ENCODE peak calls at places on chromosomes 7 and 10, in five cellular contexts. One of them, this sample, is unnamed.

GRCh38 chr10:78875331-78875877 is 193.4 kb upstream of the ZMIZ1 start:
- DNase-seq in H1: peak; percentile 42
- DNase-seq in AG09319: no peak
- DNase-seq in adrenal gland: no peak
- DNase-seq in fibroblast of lung: no peak
- DNase-seq in this sample: no peak

GRCh38 chr7:68730194-68730593 is 868.1 kb upstream of the AUTS2 start:
- DNase-seq in H1: no peak
- DNase-seq in AG09319: no peak
- DNase-seq in adrenal gland: no peak
- DNase-seq in fibroblast of lung: no peak
- DNase-seq in this sample: no peak

GRCh38 chr7:129160161-129160911 is 15.8 kb downstream of the TSPAN33 start:
- DNase-seq in H1: no peak
- DNase-seq in AG09319: no peak
- DNase-seq in adrenal gland: no peak
- DNase-seq in fibroblast of lung: no peak
- DNase-seq in this sample: no peak

GRCh38 chr7:117132385-117133120 is 179.3 kb downstream of the ST7 start:
- DNase-seq in H1: no peak
- DNase-seq in AG09319: peak; percentile 73
- DNase-seq in adrenal gland: no peak
- DNase-seq in fibroblast of lung: peak; percentile 83
- DNase-seq in this sample: no peak

GRCh38 chr10:33279791-33280190 is 54.7 kb downstream of the NRP1 start:
- DNase-seq in H1: no peak
- DNase-seq in AG09319: no peak
- DNase-seq in adrenal gland: no peak
- DNase-seq in fibroblast of lung: no peak
- DNase-seq in this sample: no peak

GRCh38 chr7:152869041-152869676 is 109.6 kb downstream of the ACTR3B start:
- DNase-seq in H1: peak; percentile 20
- DNase-seq in AG09319: no peak
- DNase-seq in adrenal gland: no peak
- DNase-seq in fibroblast of lung: no peak
- DNase-seq in this sample: no peak

GRCh38 chr7:38872202-38872601 is 36.8 kb downstream of the VPS41 start:
- DNase-seq in H1: no peak
- DNase-seq in AG09319: no peak
- DNase-seq in adrenal gland: no peak
- DNase-seq in fibroblast of lung: no peak
- DNase-seq in this sample: no peak

GRCh38 chr7:76514926-76515325 is 4.6 kb downstream of the UPK3B start:
- DNase-seq in H1: no peak
- DNase-seq in AG09319: no peak
- DNase-seq in adrenal gland: peak; percentile 73
- DNase-seq in fibroblast of lung: no peak
- DNase-seq in this sample: no peak

GRCh38 chr10:104332243-104333036 is 5.8 kb downstream of the ITPRIP start:
- DNase-seq in H1: no peak
- DNase-seq in AG09319: no peak
- DNase-seq in adrenal gland: no peak
- DNase-seq in fibroblast of lung: peak; percentile 32
- DNase-seq in this sample: no peak

GRCh38 chr7:32453286-32454011 is 36.7 kb downstream of the LSM5 start:
- DNase-seq in H1: no peak
- DNase-seq in AG09319: no peak
- DNase-seq in adrenal gland: no peak
- DNase-seq in fibroblast of lung: no peak
- DNase-seq in this sample: no peak

GRCh38 chr7:157272351-157273207 is 64.2 kb upstream of the DNAJB6 start:
- DNase-seq in H1: no peak
- DNase-seq in AG09319: no peak
- DNase-seq in adrenal gland: no peak
- DNase-seq in fibroblast of lung: no peak
- DNase-seq in this sample: no peak

GRCh38 chr7:70114854-70115253 is 516.6 kb downstream of the AUTS2 start:
- DNase-seq in H1: no peak
- DNase-seq in AG09319: no peak
- DNase-seq in adrenal gland: no peak
- DNase-seq in fibroblast of lung: no peak
- DNase-seq in this sample: no peak

GRCh38 chr7:43878867-43879266 is 9.6 kb upstream of the MRPS24 start:
- DNase-seq in H1: no peak
- DNase-seq in AG09319: no peak
- DNase-seq in adrenal gland: no peak
- DNase-seq in fibroblast of lung: no peak
- DNase-seq in this sample: no peak

GRCh38 chr7:116236020-116236630 is 25.8 kb downstream of the TES start:
- DNase-seq in H1: no peak
- DNase-seq in AG09319: no peak
- DNase-seq in adrenal gland: peak; percentile 45
- DNase-seq in fibroblast of lung: peak; percentile 77
- DNase-seq in this sample: peak; percentile 37

GRCh38 chr7:1236132-1236655 is 3.5 kb downstream of the UNCX start:
- DNase-seq in H1: no peak
- DNase-seq in AG09319: no peak
- DNase-seq in adrenal gland: no peak
- DNase-seq in fibroblast of lung: no peak
- DNase-seq in this sample: no peak

GRCh38 chr10:79938728-79939380 is 10.1 kb downstream of the SFTPD start:
- DNase-seq in H1: no peak
- DNase-seq in AG09319: no peak
- DNase-seq in adrenal gland: peak; percentile 40
- DNase-seq in fibroblast of lung: no peak
- DNase-seq in this sample: no peak

GRCh38 chr10:110670335-110670734 is 26.2 kb downstream of the RBM20 start:
- DNase-seq in H1: no peak
- DNase-seq in AG09319: no peak
- DNase-seq in adrenal gland: no peak
- DNase-seq in fibroblast of lung: no peak
- DNase-seq in this sample: no peak

GRCh38 chr7:11914645-11915044 is 82.6 kb upstream of the THSD7A start:
- DNase-seq in H1: no peak
- DNase-seq in AG09319: no peak
- DNase-seq in adrenal gland: no peak
- DNase-seq in fibroblast of lung: no peak
- DNase-seq in this sample: no peak

GRCh38 chr7:137930616-137931015 is 71.3 kb downstream of the CREB3L2 start:
- DNase-seq in H1: no peak
- DNase-seq in AG09319: no peak
- DNase-seq in adrenal gland: peak; percentile 46
- DNase-seq in fibroblast of lung: peak; percentile 88
- DNase-seq in this sample: no peak

GRCh38 chr10:77578583-77579227 is 58.9 kb downstream of the KCNMA1 start:
- DNase-seq in H1: no peak
- DNase-seq in AG09319: no peak
- DNase-seq in adrenal gland: no peak
- DNase-seq in fibroblast of lung: no peak
- DNase-seq in this sample: no peak

GRCh38 chr7:192035-192649 is at the start of gene FAM20C:
- DNase-seq in H1: no peak
- DNase-seq in AG09319: peak; percentile 69
- DNase-seq in adrenal gland: peak; percentile 88
- DNase-seq in fibroblast of lung: peak; percentile 84
- DNase-seq in this sample: peak; percentile 69

GRCh38 chr10:28939352-28940157 is 262.2 kb downstream of the BAMBI start:
- DNase-seq in H1: peak; percentile 92
- DNase-seq in AG09319: no peak
- DNase-seq in adrenal gland: peak; percentile 53
- DNase-seq in fibroblast of lung: peak; percentile 77
- DNase-seq in this sample: peak; percentile 89

GRCh38 chr10:124875596-124875995 is 66.3 kb upstream of the ZRANB1 start:
- DNase-seq in H1: no peak
- DNase-seq in AG09319: peak; percentile 2
- DNase-seq in adrenal gland: peak; percentile 15
- DNase-seq in fibroblast of lung: peak; percentile 51
- DNase-seq in this sample: no peak
- TF ChIP-seq CTCF in H1: no peak
- TF ChIP-seq CTCF in AG09319: peak; percentile 33
- TF ChIP-seq CTCF in adrenal gland: no peak
- TF ChIP-seq CTCF in fibroblast of lung: peak; percentile 57
- TF ChIP-seq CTCF in this sample: no peak

GRCh38 chr7:35430547-35431153 is 176.8 kb upstream of the TBX20 start:
- DNase-seq in H1: peak; percentile 59
- DNase-seq in AG09319: no peak
- DNase-seq in adrenal gland: no peak
- DNase-seq in fibroblast of lung: no peak
- DNase-seq in this sample: no peak

GRCh38 chr7:35424440-35424839 is 170.5 kb upstream of the TBX20 start:
- DNase-seq in H1: no peak
- DNase-seq in AG09319: no peak
- DNase-seq in adrenal gland: no peak
- DNase-seq in fibroblast of lung: no peak
- DNase-seq in this sample: no peak

GRCh38 chr7:35420657-35421056 is 166.8 kb upstream of the TBX20 start:
- DNase-seq in H1: no peak
- DNase-seq in AG09319: no peak
- DNase-seq in adrenal gland: no peak
- DNase-seq in fibroblast of lung: peak; percentile 1
- DNase-seq in this sample: no peak

GRCh38 chr7:35422715-35423114 is 168.8 kb upstream of the TBX20 start:
- DNase-seq in H1: no peak
- DNase-seq in AG09319: no peak
- DNase-seq in adrenal gland: no peak
- DNase-seq in fibroblast of lung: no peak
- DNase-seq in this sample: no peak

DNA sequence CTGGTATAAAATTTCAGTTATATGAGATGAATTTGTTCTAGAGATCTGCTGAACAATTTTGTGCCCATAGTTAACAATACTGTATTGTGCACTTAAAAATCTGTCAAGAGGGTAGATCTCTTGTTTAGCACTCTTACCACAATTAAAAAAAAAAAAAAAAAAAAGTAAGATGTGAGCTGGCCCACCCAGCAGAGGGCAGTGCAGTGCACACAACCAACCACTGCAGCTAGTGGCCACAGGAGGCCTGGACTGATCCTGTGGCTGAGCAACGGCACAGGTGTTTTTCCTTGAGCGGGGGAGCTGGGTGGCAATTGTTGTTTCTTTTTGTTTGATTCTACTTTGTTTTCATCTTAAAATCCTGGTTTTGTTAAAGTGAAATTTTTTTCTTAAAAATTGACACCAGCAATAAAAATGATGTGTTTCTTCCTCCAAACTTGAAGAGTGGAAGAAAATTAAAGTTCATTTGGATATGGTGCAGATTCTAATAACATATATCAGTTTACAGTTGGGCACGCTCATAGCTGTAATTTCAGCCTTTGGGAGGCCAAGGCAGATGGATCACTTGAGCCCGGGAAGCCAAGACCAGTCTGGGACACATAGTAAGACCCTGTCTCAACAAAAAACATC is 171.1 kb upstream of the TBX20 start:
- DNase-seq in H1: peak; percentile 65
- DNase-seq in AG09319: peak; percentile 8
- DNase-seq in adrenal gland: peak; percentile 60
- DNase-seq in fibroblast of lung: peak; percentile 50
- DNase-seq in this sample: peak; percentile 84
- TF ChIP-seq CTCF in H1: peak; percentile 78
- TF ChIP-seq CTCF in AG09319: peak; percentile 69
- TF ChIP-seq CTCF in adrenal gland: peak; percentile 63
- TF ChIP-seq CTCF in fibroblast of lung: peak; percentile 75
- TF ChIP-seq CTCF in this sample: peak; percentile 85

GRCh38 chr10:117132751-117133231 is 5.3 kb downstream of the VAX1 start:
- DNase-seq in H1: peak; percentile 67
- DNase-seq in AG09319: no peak
- DNase-seq in adrenal gland: no peak
- DNase-seq in fibroblast of lung: no peak
- DNase-seq in this sample: no peak

GRCh38 chr10:117135480-117136140 is 2.5 kb downstream of the VAX1 start:
- DNase-seq in H1: no peak
- DNase-seq in AG09319: no peak
- DNase-seq in adrenal gland: no peak
- DNase-seq in fibroblast of lung: no peak
- DNase-seq in this sample: no peak

GRCh38 chr10:117135026-117135372 is 3.1 kb downstream of the VAX1 start:
- DNase-seq in H1: no peak
- DNase-seq in AG09319: no peak
- DNase-seq in adrenal gland: no peak
- DNase-seq in fibroblast of lung: no peak
- DNase-seq in this sample: no peak

GRCh38 chr10:117133273-117134083 is 4.6 kb downstream of the VAX1 start:
- DNase-seq in H1: peak; percentile 59
- DNase-seq in AG09319: no peak
- DNase-seq in adrenal gland: no peak
- DNase-seq in fibroblast of lung: no peak
- DNase-seq in this sample: no peak

DNA sequence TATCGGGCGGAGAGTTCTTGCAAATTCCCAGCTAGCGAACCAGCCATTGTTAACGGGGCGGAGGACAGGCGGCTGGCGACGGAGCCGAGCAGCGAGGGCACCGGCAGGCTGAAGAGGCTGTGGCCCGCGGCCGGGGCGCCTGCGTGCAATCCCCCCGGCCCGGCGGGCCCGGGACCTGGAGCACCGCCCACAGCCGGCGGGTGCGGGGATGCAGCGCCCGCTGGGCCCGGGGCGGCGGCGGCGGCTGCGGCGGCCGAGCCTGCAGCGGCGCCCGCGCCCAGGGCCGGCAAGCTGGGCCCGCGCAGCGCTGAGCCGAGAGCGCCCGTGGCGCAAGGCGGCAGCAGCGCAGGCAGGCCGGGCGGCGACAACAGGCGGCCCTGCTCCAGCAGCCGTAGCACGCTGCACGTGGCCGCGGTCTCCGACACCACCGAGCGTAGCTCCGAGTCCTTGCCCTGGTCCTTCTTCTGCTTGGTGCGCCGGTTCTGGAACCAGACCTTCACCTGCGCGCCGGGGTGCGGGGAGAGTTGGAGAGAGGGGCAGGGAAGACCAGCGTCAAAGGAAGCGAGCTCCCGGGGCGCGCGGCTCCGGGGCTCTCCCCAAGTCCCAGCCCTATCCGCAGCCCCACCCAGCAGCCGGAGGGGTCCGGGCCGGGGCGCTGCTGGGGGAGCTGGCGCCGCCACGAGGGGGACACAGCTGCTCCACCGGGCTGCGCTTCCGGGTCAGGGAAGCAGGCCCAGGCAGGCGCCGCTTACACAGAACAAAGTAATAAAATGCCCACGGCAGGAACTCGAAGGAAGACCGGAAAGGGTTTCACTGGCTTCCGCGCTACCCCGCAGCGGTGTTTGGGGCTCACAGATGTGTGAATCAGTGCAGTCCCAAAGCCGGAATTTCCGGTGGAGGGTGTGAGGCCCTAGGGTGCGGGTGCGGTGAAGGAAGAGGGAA is 3.7 kb downstream of the VAX1 start:
- DNase-seq in H1: peak; percentile 73
- DNase-seq in AG09319: no peak
- DNase-seq in adrenal gland: no peak
- DNase-seq in fibroblast of lung: no peak
- DNase-seq in this sample: no peak
- TF ChIP-seq CTCF in H1: no peak
- TF ChIP-seq CTCF in AG09319: no peak
- TF ChIP-seq CTCF in adrenal gland: no peak
- TF ChIP-seq CTCF in fibroblast of lung: no peak
- TF ChIP-seq CTCF in this sample: no peak

GRCh38 chr10:7235376-7235775 is 175.5 kb downstream of the SFMBT2 start:
- DNase-seq in H1: no peak
- DNase-seq in AG09319: no peak
- DNase-seq in adrenal gland: no peak
- DNase-seq in fibroblast of lung: no peak
- DNase-seq in this sample: no peak
- TF ChIP-seq CTCF in H1: no peak
- TF ChIP-seq CTCF in AG09319: no peak
- TF ChIP-seq CTCF in adrenal gland: no peak
- TF ChIP-seq CTCF in fibroblast of lung: no peak
- TF ChIP-seq CTCF in this sample: no peak